ENCODE peak calls at places on chromosomes 13 and 19, in nine cellular contexts. One of them, this sample, is unnamed.

GRCh38 chr13:32153056-32153455 is 121.5 kb downstream of the FRY start:
- DNase-seq in T follicular helper cell: no peak
- DNase-seq in posterior cingulate gyrus: no peak
- DNase-seq in AG09319: no peak
- DNase-seq in activated T-cell treated with anti-CD3 and anti-CD28 coated beads for 1 hour: no peak
- DNase-seq in activated T-helper 1 cell treated with Interleukin-2 at 50 U/mL for 16 hours: no peak
- DNase-seq in cardiac muscle cell: no peak
- DNase-seq in substantia nigra: no peak
- DNase-seq in GM12865: no peak
- DNase-seq in this sample: no peak

GRCh38 chr13:110340812-110341444 is 33.8 kb downstream of the COL4A2 start:
- DNase-seq in substantia nigra: no peak
- DNase-seq in T follicular helper cell: peak
- DNase-seq in GM12865: peak
- DNase-seq in posterior cingulate gyrus: no peak
- DNase-seq in cardiac muscle cell: peak
- DNase-seq in AG09319: no peak
- DNase-seq in activated T-helper 1 cell treated with Interleukin-2 at 50 U/mL for 16 hours: peak
- DNase-seq in activated T-cell treated with anti-CD3 and anti-CD28 coated beads for 1 hour: peak
- DNase-seq in this sample: peak

GRCh38 chr19:289651-290538 is 1.3 kb downstream of the PLPP2 start:
- DNase-seq in T follicular helper cell: peak
- DNase-seq in AG09319: no peak
- DNase-seq in GM12865: peak
- DNase-seq in activated T-helper 1 cell treated with Interleukin-2 at 50 U/mL for 16 hours: no peak
- DNase-seq in posterior cingulate gyrus: peak
- DNase-seq in cardiac muscle cell: no peak
- DNase-seq in substantia nigra: no peak
- DNase-seq in activated T-cell treated with anti-CD3 and anti-CD28 coated beads for 1 hour: no peak
- DNase-seq in this sample: peak

GRCh38 chr19:29372461-29372860 is 153.3 kb upstream of the VSTM2B start:
- DNase-seq in activated T-cell treated with anti-CD3 and anti-CD28 coated beads for 1 hour: no peak
- DNase-seq in activated T-helper 1 cell treated with Interleukin-2 at 50 U/mL for 16 hours: no peak
- DNase-seq in AG09319: no peak
- DNase-seq in posterior cingulate gyrus: no peak
- DNase-seq in T follicular helper cell: no peak
- DNase-seq in substantia nigra: no peak
- DNase-seq in cardiac muscle cell: no peak
- DNase-seq in GM12865: no peak
- DNase-seq in this sample: no peak

GRCh38 chr13:26255717-26256277 is 1.9 kb downstream of the CDK8 start:
- DNase-seq in GM12865: peak
- DNase-seq in AG09319: no peak
- DNase-seq in cardiac muscle cell: peak
- DNase-seq in posterior cingulate gyrus: no peak
- DNase-seq in substantia nigra: no peak
- DNase-seq in activated T-cell treated with anti-CD3 and anti-CD28 coated beads for 1 hour: no peak
- DNase-seq in activated T-helper 1 cell treated with Interleukin-2 at 50 U/mL for 16 hours: no peak
- DNase-seq in T follicular helper cell: no peak
- DNase-seq in this sample: no peak

GRCh38 chr13:70253834-70254233 is 145.6 kb upstream of the KLHL1 start:
- DNase-seq in posterior cingulate gyrus: no peak
- DNase-seq in substantia nigra: no peak
- DNase-seq in T follicular helper cell: no peak
- DNase-seq in GM12865: no peak
- DNase-seq in cardiac muscle cell: peak
- DNase-seq in AG09319: no peak
- DNase-seq in activated T-helper 1 cell treated with Interleukin-2 at 50 U/mL for 16 hours: no peak
- DNase-seq in activated T-cell treated with anti-CD3 and anti-CD28 coated beads for 1 hour: no peak
- DNase-seq in this sample: no peak

GRCh38 chr19:55537741-55538111 is 793 bp upstream of the SBK2 start:
- DNase-seq in substantia nigra: no peak
- DNase-seq in cardiac muscle cell: no peak
- DNase-seq in GM12865: no peak
- DNase-seq in T follicular helper cell: no peak
- DNase-seq in AG09319: no peak
- DNase-seq in posterior cingulate gyrus: no peak
- DNase-seq in activated T-cell treated with anti-CD3 and anti-CD28 coated beads for 1 hour: no peak
- DNase-seq in activated T-helper 1 cell treated with Interleukin-2 at 50 U/mL for 16 hours: no peak
- DNase-seq in this sample: no peak

GRCh38 chr19:19067276-19068072 is 3.7 kb downstream of the SLC25A42 start:
- DNase-seq in activated T-cell treated with anti-CD3 and anti-CD28 coated beads for 1 hour: no peak
- DNase-seq in activated T-helper 1 cell treated with Interleukin-2 at 50 U/mL for 16 hours: no peak
- DNase-seq in GM12865: no peak
- DNase-seq in T follicular helper cell: no peak
- DNase-seq in substantia nigra: no peak
- DNase-seq in AG09319: no peak
- DNase-seq in posterior cingulate gyrus: no peak
- DNase-seq in cardiac muscle cell: no peak
- DNase-seq in this sample: no peak

GRCh38 chr19:4811328-4812131 is 20.0 kb downstream of the TICAM1 start:
- DNase-seq in activated T-cell treated with anti-CD3 and anti-CD28 coated beads for 1 hour: peak
- DNase-seq in T follicular helper cell: peak
- DNase-seq in activated T-helper 1 cell treated with Interleukin-2 at 50 U/mL for 16 hours: peak
- DNase-seq in cardiac muscle cell: peak
- DNase-seq in substantia nigra: no peak
- DNase-seq in AG09319: no peak
- DNase-seq in posterior cingulate gyrus: peak
- DNase-seq in GM12865: peak
- DNase-seq in this sample: peak

This sample was measured in testis.